ENCODE peak calls at places on chromosomes 16 and 17, in four cellular contexts. One of them, this sample, is unnamed.

GRCh38 chr17:42459256-42459982 is 741 bp downstream of the ATP6V0A1 start:
- DNase-seq in lower leg skin: peak
- DNase-seq in breast epithelium: peak
- DNase-seq in stomach: peak
- DNase-seq in this sample: peak

GRCh38 chr17:49036270-49036626 is 39.1 kb downstream of the IGF2BP1 start:
- DNase-seq in lower leg skin: no peak
- DNase-seq in breast epithelium: no peak
- DNase-seq in stomach: no peak
- DNase-seq in this sample: no peak

GRCh38 chr17:81932333-81932983 is 4.6 kb downstream of the PYCR1 start:
- DNase-seq in lower leg skin: no peak
- DNase-seq in breast epithelium: no peak
- DNase-seq in stomach: no peak
- DNase-seq in this sample: no peak

GRCh38 chr16:30377812-30378235 is 3.2 kb downstream of the MYL11 start:
- DNase-seq in lower leg skin: peak
- DNase-seq in breast epithelium: peak
- DNase-seq in stomach: peak
- DNase-seq in this sample: peak

GRCh38 chr16:90018297-90019200 is 707 bp downstream of the DBNDD1 start:
- DNase-seq in lower leg skin: no peak
- DNase-seq in breast epithelium: no peak
- DNase-seq in stomach: peak
- DNase-seq in this sample: no peak

GRCh38 chr16:85927326-85927725 is 28.4 kb downstream of the IRF8 start:
- DNase-seq in lower leg skin: no peak
- DNase-seq in breast epithelium: no peak
- DNase-seq in stomach: no peak
- DNase-seq in this sample: no peak

GRCh38 chr16:85173077-85173980 is 61.1 kb upstream of the CIBAR2 start:
- DNase-seq in lower leg skin: no peak
- DNase-seq in breast epithelium: no peak
- DNase-seq in stomach: no peak
- DNase-seq in this sample: no peak

GRCh38 chr16:88928405-88929375 is 48.3 kb downstream of the CBFA2T3 start:
- DNase-seq in lower leg skin: no peak
- DNase-seq in breast epithelium: no peak
- DNase-seq in stomach: peak
- DNase-seq in this sample: no peak

GRCh38 chr17:27650836-27651235 is 19.8 kb downstream of the LGALS9 start:
- DNase-seq in lower leg skin: no peak
- DNase-seq in breast epithelium: no peak
- DNase-seq in stomach: no peak
- DNase-seq in this sample: no peak

GRCh38 chr17:64051153-64051552 is 30.7 kb upstream of the ICAM2 start:
- DNase-seq in lower leg skin: no peak
- DNase-seq in breast epithelium: no peak
- DNase-seq in stomach: no peak
- DNase-seq in this sample: no peak

GRCh38 chr16:50494501-50495491 is 53.4 kb upstream of the NKD1 start:
- DNase-seq in lower leg skin: no peak
- DNase-seq in breast epithelium: no peak
- DNase-seq in stomach: peak
- DNase-seq in this sample: peak

GRCh38 chr16:59392911-59393310 is 658.8 kb upstream of the GOT2 start:
- DNase-seq in lower leg skin: no peak
- DNase-seq in breast epithelium: no peak
- DNase-seq in stomach: no peak
- DNase-seq in this sample: no peak

GRCh38 chr16:28974437-28975157 is at the start of gene SPNS1:
- DNase-seq in lower leg skin: peak
- DNase-seq in breast epithelium: peak
- DNase-seq in stomach: peak
- DNase-seq in this sample: peak
- TF ChIP-seq POLR2A in lower leg skin: no peak
- TF ChIP-seq POLR2A in breast epithelium: no peak
- TF ChIP-seq POLR2A in stomach: no peak
- TF ChIP-seq POLR2A in this sample: no peak

DNA sequence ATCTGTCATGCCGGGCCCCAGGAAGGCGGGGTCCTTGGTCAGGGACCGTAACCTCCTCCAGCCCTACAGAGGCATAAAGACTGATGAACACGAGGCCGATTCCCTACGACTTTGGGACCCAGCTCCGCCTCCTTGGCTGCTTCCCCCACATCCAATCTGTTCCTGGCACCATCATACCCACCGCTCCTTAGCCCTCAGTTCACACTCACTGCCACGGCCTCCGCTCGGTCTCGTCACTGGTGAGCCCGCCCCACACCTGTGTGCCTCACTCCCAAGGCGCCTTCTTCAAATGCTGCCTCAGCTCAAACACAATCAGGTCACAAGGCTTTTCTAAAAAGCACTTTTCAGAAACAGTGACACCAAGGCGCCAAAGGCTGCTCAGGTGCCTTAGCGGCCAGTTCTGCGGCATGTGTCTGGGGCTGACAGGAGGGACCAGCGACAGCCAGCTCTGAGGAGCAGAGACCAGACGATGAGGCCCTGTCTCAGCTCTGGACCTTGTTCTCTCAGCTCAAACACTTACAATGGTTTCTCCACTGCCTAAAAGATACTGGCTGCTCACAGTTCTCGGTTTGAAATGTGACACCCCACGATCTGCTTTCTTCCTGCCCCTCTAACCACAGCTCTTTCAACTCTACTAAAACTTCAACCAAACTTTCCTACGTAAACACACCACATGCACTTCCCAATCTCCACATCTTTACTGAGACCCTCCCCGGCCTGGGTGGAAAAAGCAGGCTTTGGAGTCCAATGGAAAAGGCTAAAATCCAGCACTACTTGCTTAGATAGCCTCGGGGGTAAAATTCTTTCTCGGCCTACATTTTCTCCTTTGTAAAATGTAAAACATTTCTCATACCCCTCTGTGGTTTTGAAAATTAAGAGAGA is 33.2 kb downstream of the CYB5D2 start:
- DNase-seq in lower leg skin: no peak
- DNase-seq in breast epithelium: no peak
- DNase-seq in stomach: no peak
- DNase-seq in this sample: no peak
- H3K4me3 ChIP-seq in lower leg skin: no peak
- H3K4me3 ChIP-seq in breast epithelium: no peak
- H3K4me3 ChIP-seq in stomach: no peak
- H3K4me3 ChIP-seq in this sample: no peak

GRCh38 chr17:38702900-38703741 is 2.0 kb upstream of the MLLT6 start:
- DNase-seq in lower leg skin: peak
- DNase-seq in breast epithelium: no peak
- DNase-seq in stomach: peak
- DNase-seq in this sample: no peak
- TF ChIP-seq POLR2A in lower leg skin: no peak
- TF ChIP-seq POLR2A in breast epithelium: no peak
- TF ChIP-seq POLR2A in stomach: no peak
- TF ChIP-seq POLR2A in this sample: no peak

GRCh38 chr17:39863918-39864746 is at the start of gene IKZF3:
- DNase-seq in lower leg skin: peak
- DNase-seq in breast epithelium: peak
- DNase-seq in stomach: peak
- DNase-seq in this sample: no peak
- H3K4me3 ChIP-seq in lower leg skin: no peak
- H3K4me3 ChIP-seq in breast epithelium: no peak
- H3K4me3 ChIP-seq in stomach: peak
- H3K4me3 ChIP-seq in this sample: peak

GRCh38 chr17:44829558-44830358 is at the start of gene GJC1:
- DNase-seq in lower leg skin: no peak
- DNase-seq in breast epithelium: no peak
- DNase-seq in stomach: no peak
- DNase-seq in this sample: no peak
- TF ChIP-seq POLR2A in lower leg skin: no peak
- TF ChIP-seq POLR2A in breast epithelium: no peak
- TF ChIP-seq POLR2A in stomach: no peak
- TF ChIP-seq POLR2A in this sample: no peak

GRCh38 chr17:57009737-57010445 is 32.0 kb downstream of the SCPEP1 start:
- DNase-seq in lower leg skin: peak
- DNase-seq in breast epithelium: no peak
- DNase-seq in stomach: peak
- DNase-seq in this sample: no peak
- H3K4me3 ChIP-seq in lower leg skin: no peak
- H3K4me3 ChIP-seq in breast epithelium: no peak
- H3K4me3 ChIP-seq in stomach: no peak
- H3K4me3 ChIP-seq in this sample: no peak

GRCh38 chr17:55300479-55301290 is 35.9 kb downstream of the HLF start:
- DNase-seq in lower leg skin: no peak
- DNase-seq in breast epithelium: no peak
- DNase-seq in stomach: no peak
- DNase-seq in this sample: no peak
- TF ChIP-seq POLR2A in lower leg skin: no peak
- TF ChIP-seq POLR2A in breast epithelium: no peak
- TF ChIP-seq POLR2A in stomach: no peak
- TF ChIP-seq POLR2A in this sample: no peak

This sample was measured in esophagus muscularis mucosa.